ENCODE peak calls at places on chromosomes 1 and 21, in four cellular contexts. One of them, this sample, is unnamed.

GRCh38 chr1:219798283-219799030 is 129.9 kb downstream of the SLC30A10 start:
- DNase-seq in small intestine: no peak
- DNase-seq in fibroblast of mammary gland: peak
- DNase-seq in activated naive CD4-positive, alpha-beta T cell treated with anti-CD3 and anti-CD28 coated beads, Interleukin-2, amount 50 U/mL, for 72 hours: no peak
- DNase-seq in this sample: peak

GRCh38 chr1:63626222-63626621 is 33.0 kb downstream of the PGM1 start:
- DNase-seq in small intestine: no peak
- DNase-seq in activated naive CD4-positive, alpha-beta T cell treated with anti-CD3 and anti-CD28 coated beads, Interleukin-2, amount 50 U/mL, for 72 hours: no peak
- DNase-seq in fibroblast of mammary gland: peak
- DNase-seq in this sample: no peak

GRCh38 chr1:202230061-202230938 is 36.7 kb downstream of the LGR6 start:
- DNase-seq in small intestine: no peak
- DNase-seq in fibroblast of mammary gland: no peak
- DNase-seq in activated naive CD4-positive, alpha-beta T cell treated with anti-CD3 and anti-CD28 coated beads, Interleukin-2, amount 50 U/mL, for 72 hours: no peak
- DNase-seq in this sample: no peak

GRCh38 chr1:13771745-13772144 is 71.8 kb downstream of the PRDM2 start:
- DNase-seq in fibroblast of mammary gland: no peak
- DNase-seq in small intestine: no peak
- DNase-seq in activated naive CD4-positive, alpha-beta T cell treated with anti-CD3 and anti-CD28 coated beads, Interleukin-2, amount 50 U/mL, for 72 hours: no peak
- DNase-seq in this sample: no peak

GRCh38 chr1:14826172-14826636 is 227.7 kb downstream of the KAZN start:
- DNase-seq in activated naive CD4-positive, alpha-beta T cell treated with anti-CD3 and anti-CD28 coated beads, Interleukin-2, amount 50 U/mL, for 72 hours: no peak
- DNase-seq in small intestine: no peak
- DNase-seq in fibroblast of mammary gland: peak
- DNase-seq in this sample: peak

GRCh38 chr1:12593621-12594066 is 24.4 kb downstream of the DHRS3 start:
- DNase-seq in activated naive CD4-positive, alpha-beta T cell treated with anti-CD3 and anti-CD28 coated beads, Interleukin-2, amount 50 U/mL, for 72 hours: no peak
- DNase-seq in fibroblast of mammary gland: peak
- DNase-seq in small intestine: peak
- DNase-seq in this sample: peak

GRCh38 chr1:204680051-204680450 is 5.5 kb downstream of the LRRN2 start:
- DNase-seq in activated naive CD4-positive, alpha-beta T cell treated with anti-CD3 and anti-CD28 coated beads, Interleukin-2, amount 50 U/mL, for 72 hours: no peak
- DNase-seq in fibroblast of mammary gland: no peak
- DNase-seq in small intestine: no peak
- DNase-seq in this sample: no peak

GRCh38 chr21:39022035-39022900 is 161.0 kb downstream of the PSMG1 start:
- DNase-seq in small intestine: peak
- DNase-seq in fibroblast of mammary gland: no peak
- DNase-seq in activated naive CD4-positive, alpha-beta T cell treated with anti-CD3 and anti-CD28 coated beads, Interleukin-2, amount 50 U/mL, for 72 hours: no peak
- DNase-seq in this sample: no peak

GRCh38 chr21:33261635-33262034 is 4.5 kb upstream of the IL10RB start:
- DNase-seq in small intestine: no peak
- DNase-seq in activated naive CD4-positive, alpha-beta T cell treated with anti-CD3 and anti-CD28 coated beads, Interleukin-2, amount 50 U/mL, for 72 hours: no peak
- DNase-seq in fibroblast of mammary gland: peak
- DNase-seq in this sample: peak